ENCODE peak calls at places on chromosomes 7 and 10, in ten cellular contexts. P is osteocyte; U is upper lobe of right lung; A is glomerular endothelial cell; B is stimulated activated CD4-positive, alpha-beta T cell treated with anti-CD3 and anti-CD28 coated beads, Interleukin-12 subunit alpha, Interleukin-12 subunit beta, amount 100 ng/mL, for 24 hours; D is MM.1S; H is aorta; O is H54; G is fibroblast of the aortic adventitia; M is neural crest cell. E is an unnamed sample.
A peak's percentile ranks its signal among the peaks of the same experiment; 100 is the strongest.

GRCh38 chr7:19713676-19714075 is 4.8 kb upstream of the POLR1F start:
- DNase-seq in O (no peak), M (peak; percentile 38), H (no peak), G (peak; percentile 73), D (peak; percentile 74), P (no peak), U (no peak), A (peak; percentile 36), B (no peak), E (peak; percentile 9)

GRCh38 chr7:98470131-98470985 is 69.5 kb upstream of the BAIAP2L1 start:
- DNase-seq in P (no peak), H (peak; percentile 75), O (no peak), D (no peak), A (no peak), U (peak; percentile 85), B (no peak), M (peak; percentile 43), G (no peak), E (no peak)

GRCh38 chr10:131282961-131283360 is 28.6 kb downstream of the TCERG1L start:
- DNase-seq in H (no peak), O (no peak), M (no peak), B (no peak), U (no peak), D (no peak), P (no peak), A (no peak), G (no peak), E (no peak)

GRCh38 chr7:139875821-139876241 is 46.8 kb downstream of the TBXAS1 start:
- DNase-seq in H (no peak), O (no peak), U (peak; percentile 73), D (no peak), A (no peak), P (peak; percentile 48), M (no peak), B (no peak), G (no peak), E (no peak)

GRCh38 chr10:34687434-34688205 is 127.5 kb downstream of the PARD3 start:
- DNase-seq in M (no peak), O (no peak), H (no peak), G (peak; percentile 40), P (no peak), A (no peak), U (no peak), B (no peak), D (no peak), E (no peak)

GRCh38 chr7:2476298-2476697 is at the start of gene GRIFIN:
- DNase-seq in P (no peak), O (no peak), D (no peak), M (no peak), B (no peak), A (no peak), H (no peak), U (no peak), G (no peak), E (no peak)

GRCh38 chr7:137343483-137343841 is at the start of gene PTN:
- DNase-seq in O (peak; percentile 33), D (no peak), G (peak; percentile 58), M (peak; percentile 43), P (no peak), B (no peak), A (no peak), H (peak; percentile 75), U (no peak), E (peak; percentile 9)

GRCh38 chr10:49177391-49178355 is 10.5 kb downstream of the TMEM273 start:
- DNase-seq in A (no peak), G (peak; percentile 77), U (no peak), P (no peak), D (no peak), O (peak; percentile 83), H (peak; percentile 86), M (no peak), B (no peak), E (peak; percentile 57)

GRCh38 chr7:73369622-73370021 is 41.7 kb downstream of the FKBP6 start:
- DNase-seq in H (no peak), P (no peak), O (no peak), D (no peak), U (no peak), B (no peak), A (no peak), M (no peak), G (no peak), E (no peak)

GRCh38 chr10:35335718-35336083 is 608 bp upstream of the CCNY start:
- DNase-seq in B (peak; percentile 9), D (peak; percentile 29), M (peak; percentile 12), P (no peak), H (no peak), G (no peak), O (no peak), A (no peak), U (no peak), E (no peak)

GRCh38 chr7:107951896-107952295 is 51.1 kb downstream of the LAMB1 start:
- DNase-seq in P (no peak), H (no peak), O (no peak), A (no peak), B (no peak), G (no peak), U (no peak), D (no peak), M (no peak), E (no peak)

GRCh38 chr10:1100143-1100542 is 44.0 kb downstream of the WDR37 start:
- DNase-seq in D (no peak), O (no peak), H (no peak), M (no peak), U (no peak), G (no peak), P (no peak), A (no peak), B (no peak), E (no peak)

E was measured in HTR-8/SVneo.